ENCODE peak calls at places on chromosomes 5 and 9, in six cellular contexts. One of them, this sample, is unnamed.

GRCh38 chr9:82454509-82455190 is 466.1 kb downstream of the SPATA31D1 start:
- DNase-seq in heart right ventricle: no peak
- DNase-seq in AG04450: no peak
- DNase-seq in left colon: no peak
- DNase-seq in fibroblast of the conjunctiva: no peak
- DNase-seq in Right ventricle myocardium superior: no peak
- DNase-seq in this sample: no peak

GRCh38 chr9:75084081-75084672 is 3.8 kb downstream of the NMRK1 start:
- DNase-seq in heart right ventricle: no peak
- DNase-seq in AG04450: no peak
- DNase-seq in left colon: no peak
- DNase-seq in fibroblast of the conjunctiva: no peak
- DNase-seq in Right ventricle myocardium superior: no peak
- DNase-seq in this sample: no peak

GRCh38 chr5:157914389-157914788 is 55.4 kb upstream of the CLINT1 start:
- DNase-seq in heart right ventricle: no peak
- DNase-seq in AG04450: no peak
- DNase-seq in left colon: no peak
- DNase-seq in fibroblast of the conjunctiva: no peak
- DNase-seq in Right ventricle myocardium superior: no peak
- DNase-seq in this sample: no peak

GRCh38 chr5:154885438-154885837 is 27.0 kb downstream of the CNOT8 start:
- DNase-seq in heart right ventricle: no peak
- DNase-seq in AG04450: no peak
- DNase-seq in left colon: no peak
- DNase-seq in fibroblast of the conjunctiva: no peak
- DNase-seq in Right ventricle myocardium superior: no peak
- DNase-seq in this sample: no peak

GRCh38 chr5:141508808-141509611 is 20.1 kb downstream of the PCDHGC5 start:
- DNase-seq in heart right ventricle: peak
- DNase-seq in AG04450: peak
- DNase-seq in left colon: peak
- DNase-seq in fibroblast of the conjunctiva: peak
- DNase-seq in Right ventricle myocardium superior: peak
- DNase-seq in this sample: peak

GRCh38 chr5:94620257-94620656 is 1.8 kb downstream of the SLF1 start:
- DNase-seq in heart right ventricle: no peak
- DNase-seq in AG04450: no peak
- DNase-seq in left colon: no peak
- DNase-seq in fibroblast of the conjunctiva: no peak
- DNase-seq in Right ventricle myocardium superior: no peak
- DNase-seq in this sample: no peak

GRCh38 chr9:135879619-135880018 is 27.7 kb downstream of the CAMSAP1 start:
- DNase-seq in heart right ventricle: peak
- DNase-seq in AG04450: no peak
- DNase-seq in left colon: no peak
- DNase-seq in fibroblast of the conjunctiva: no peak
- DNase-seq in Right ventricle myocardium superior: no peak
- DNase-seq in this sample: no peak

GRCh38 chr5:168022761-168023160 is 268.7 kb upstream of the WWC1 start:
- DNase-seq in heart right ventricle: peak
- DNase-seq in AG04450: no peak
- DNase-seq in left colon: no peak
- DNase-seq in fibroblast of the conjunctiva: no peak
- DNase-seq in Right ventricle myocardium superior: no peak
- DNase-seq in this sample: no peak

This sample was measured in GM04504.